ENCODE peak calls at places on chromosomes 7 and 10, in seven cellular contexts. One of them, this sample, is unnamed.
A peak's percentile ranks its signal among the peaks of the same experiment; 100 is the strongest.

GRCh38 chr7:2980406-2981102 is 63.1 kb downstream of the CARD11 start:
- DNase-seq in GM12865: no peak
- DNase-seq in prostate gland: no peak
- DNase-seq in brain microvascular endothelial cell: no peak
- DNase-seq in right lobe of liver: no peak
- DNase-seq in foreskin fibroblast: no peak
- DNase-seq in esophagus squamous epithelium: no peak
- DNase-seq in this sample: no peak

GRCh38 chr10:72340911-72341310 is 13.8 kb downstream of the DNAJB12 start:
- DNase-seq in GM12865: no peak
- DNase-seq in prostate gland: no peak
- DNase-seq in foreskin fibroblast: no peak
- DNase-seq in right lobe of liver: no peak
- DNase-seq in esophagus squamous epithelium: no peak
- DNase-seq in brain microvascular endothelial cell: no peak
- DNase-seq in this sample: no peak

GRCh38 chr7:26131056-26131589 is 20.9 kb upstream of the NFE2L3 start:
- DNase-seq in prostate gland: no peak
- DNase-seq in right lobe of liver: no peak
- DNase-seq in GM12865: no peak
- DNase-seq in esophagus squamous epithelium: no peak
- DNase-seq in brain microvascular endothelial cell: no peak
- DNase-seq in foreskin fibroblast: no peak
- DNase-seq in this sample: no peak

GRCh38 chr10:74556072-74556705 is 270.2 kb upstream of the KAT6B start:
- DNase-seq in prostate gland: no peak
- DNase-seq in esophagus squamous epithelium: no peak
- DNase-seq in right lobe of liver: no peak
- DNase-seq in brain microvascular endothelial cell: no peak
- DNase-seq in foreskin fibroblast: no peak
- DNase-seq in GM12865: no peak
- DNase-seq in this sample: no peak

GRCh38 chr7:155584261-155584660 is 37.9 kb upstream of the CNPY1 start:
- DNase-seq in esophagus squamous epithelium: no peak
- DNase-seq in prostate gland: no peak
- DNase-seq in GM12865: no peak
- DNase-seq in right lobe of liver: no peak
- DNase-seq in brain microvascular endothelial cell: no peak
- DNase-seq in foreskin fibroblast: no peak
- DNase-seq in this sample: no peak

GRCh38 chr10:14500172-14500765 is 169.5 kb upstream of the FRMD4A start:
- DNase-seq in right lobe of liver: no peak
- DNase-seq in GM12865: no peak
- DNase-seq in prostate gland: no peak
- DNase-seq in brain microvascular endothelial cell: no peak
- DNase-seq in foreskin fibroblast: no peak
- DNase-seq in esophagus squamous epithelium: no peak
- DNase-seq in this sample: no peak

GRCh38 chr7:106021211-106022067 is 58.4 kb downstream of the CDHR3 start:
- DNase-seq in foreskin fibroblast: no peak
- DNase-seq in right lobe of liver: no peak
- DNase-seq in brain microvascular endothelial cell: no peak
- DNase-seq in esophagus squamous epithelium: no peak
- DNase-seq in prostate gland: no peak
- DNase-seq in GM12865: no peak
- DNase-seq in this sample: no peak

GRCh38 chr10:8146650-8147049 is 92.2 kb downstream of the GATA3 start:
- DNase-seq in esophagus squamous epithelium: no peak
- DNase-seq in GM12865: no peak
- DNase-seq in right lobe of liver: no peak
- DNase-seq in brain microvascular endothelial cell: no peak
- DNase-seq in prostate gland: no peak
- DNase-seq in foreskin fibroblast: no peak
- DNase-seq in this sample: no peak

GRCh38 chr10:72904806-72905205 is 11.3 kb downstream of the OIT3 start:
- DNase-seq in prostate gland: no peak
- DNase-seq in brain microvascular endothelial cell: no peak
- DNase-seq in right lobe of liver: no peak
- DNase-seq in esophagus squamous epithelium: no peak
- DNase-seq in foreskin fibroblast: no peak
- DNase-seq in GM12865: peak; percentile 38
- DNase-seq in this sample: no peak

GRCh38 chr7:55387062-55387965 is 22.2 kb downstream of the LANCL2 start:
- DNase-seq in right lobe of liver: no peak
- DNase-seq in foreskin fibroblast: no peak
- DNase-seq in esophagus squamous epithelium: no peak
- DNase-seq in prostate gland: no peak
- DNase-seq in brain microvascular endothelial cell: no peak
- DNase-seq in GM12865: peak; percentile 22
- DNase-seq in this sample: peak; percentile 46

GRCh38 chr7:101690061-101690460 is 61.0 kb upstream of the MYL10 start:
- DNase-seq in foreskin fibroblast: peak; percentile 51
- DNase-seq in esophagus squamous epithelium: no peak
- DNase-seq in right lobe of liver: no peak
- DNase-seq in GM12865: no peak
- DNase-seq in prostate gland: no peak
- DNase-seq in brain microvascular endothelial cell: no peak
- DNase-seq in this sample: no peak

GRCh38 chr7:130901209-130901783 is 167.3 kb upstream of the KLF14 start:
- DNase-seq in foreskin fibroblast: peak; percentile 94
- DNase-seq in right lobe of liver: peak; percentile 89
- DNase-seq in brain microvascular endothelial cell: peak; percentile 96
- DNase-seq in GM12865: no peak
- DNase-seq in prostate gland: peak; percentile 76
- DNase-seq in esophagus squamous epithelium: no peak
- DNase-seq in this sample: no peak

GRCh38 chr10:125788156-125789034 is 12.8 kb upstream of the MMP21 start:
- DNase-seq in GM12865: peak; percentile 13
- DNase-seq in foreskin fibroblast: no peak
- DNase-seq in prostate gland: no peak
- DNase-seq in brain microvascular endothelial cell: no peak
- DNase-seq in esophagus squamous epithelium: no peak
- DNase-seq in right lobe of liver: no peak
- DNase-seq in this sample: no peak

GRCh38 chr10:75632750-75633462 is 201.5 kb downstream of the LRMDA start:
- DNase-seq in GM12865: no peak
- DNase-seq in brain microvascular endothelial cell: no peak
- DNase-seq in foreskin fibroblast: no peak
- DNase-seq in right lobe of liver: no peak
- DNase-seq in esophagus squamous epithelium: no peak
- DNase-seq in prostate gland: no peak
- DNase-seq in this sample: no peak

GRCh38 chr7:1852781-1853618 is 182.9 kb downstream of the ELFN1 start:
- DNase-seq in foreskin fibroblast: no peak
- DNase-seq in prostate gland: no peak
- DNase-seq in GM12865: no peak
- DNase-seq in right lobe of liver: peak; percentile 37
- DNase-seq in esophagus squamous epithelium: no peak
- DNase-seq in brain microvascular endothelial cell: no peak
- DNase-seq in this sample: no peak

GRCh38 chr10:5465976-5466450 is 33.4 kb downstream of the CALML5 start:
- DNase-seq in foreskin fibroblast: no peak
- DNase-seq in right lobe of liver: no peak
- DNase-seq in brain microvascular endothelial cell: no peak
- DNase-seq in GM12865: no peak
- DNase-seq in prostate gland: no peak
- DNase-seq in esophagus squamous epithelium: no peak
- DNase-seq in this sample: no peak

GRCh38 chr10:132814469-132814856 is 28.5 kb upstream of the NKX6-2 start:
- DNase-seq in right lobe of liver: no peak
- DNase-seq in brain microvascular endothelial cell: no peak
- DNase-seq in esophagus squamous epithelium: no peak
- DNase-seq in prostate gland: no peak
- DNase-seq in foreskin fibroblast: no peak
- DNase-seq in GM12865: no peak
- DNase-seq in this sample: no peak

GRCh38 chr7:23472974-23473847 is 2.9 kb upstream of the IGF2BP3 start:
- DNase-seq in foreskin fibroblast: no peak
- DNase-seq in prostate gland: no peak
- DNase-seq in right lobe of liver: no peak
- DNase-seq in GM12865: no peak
- DNase-seq in esophagus squamous epithelium: no peak
- DNase-seq in brain microvascular endothelial cell: no peak
- DNase-seq in this sample: peak; percentile 24

GRCh38 chr7:74083117-74083876 is at the start of gene LIMK1:
- DNase-seq in prostate gland: peak; percentile 74
- DNase-seq in esophagus squamous epithelium: no peak
- DNase-seq in right lobe of liver: peak; percentile 82
- DNase-seq in GM12865: peak; percentile 87
- DNase-seq in brain microvascular endothelial cell: peak; percentile 47
- DNase-seq in foreskin fibroblast: peak; percentile 74
- DNase-seq in this sample: peak; percentile 66

GRCh38 chr10:89644967-89645741 is at the start of gene PANK1:
- DNase-seq in right lobe of liver: peak; percentile 83
- DNase-seq in esophagus squamous epithelium: peak; percentile 37
- DNase-seq in brain microvascular endothelial cell: peak; percentile 76
- DNase-seq in foreskin fibroblast: peak; percentile 74
- DNase-seq in GM12865: peak; percentile 87
- DNase-seq in prostate gland: peak; percentile 88
- DNase-seq in this sample: peak; percentile 58

GRCh38 chr7:134421998-134422397 is 36.9 kb downstream of the AKR1B1 start:
- DNase-seq in prostate gland: no peak
- DNase-seq in right lobe of liver: no peak
- DNase-seq in foreskin fibroblast: no peak
- DNase-seq in GM12865: no peak
- DNase-seq in brain microvascular endothelial cell: no peak
- DNase-seq in esophagus squamous epithelium: no peak
- DNase-seq in this sample: no peak

GRCh38 chr10:100826661-100826982 is 81.2 kb downstream of the PAX2 start:
- DNase-seq in foreskin fibroblast: no peak
- DNase-seq in brain microvascular endothelial cell: no peak
- DNase-seq in GM12865: no peak
- DNase-seq in right lobe of liver: peak; percentile 37
- DNase-seq in esophagus squamous epithelium: no peak
- DNase-seq in prostate gland: no peak
- DNase-seq in this sample: no peak

GRCh38 chr7:92781117-92781720 is 55.2 kb downstream of the CDK6 start:
- DNase-seq in brain microvascular endothelial cell: no peak
- DNase-seq in esophagus squamous epithelium: no peak
- DNase-seq in right lobe of liver: peak; percentile 80
- DNase-seq in prostate gland: no peak
- DNase-seq in foreskin fibroblast: no peak
- DNase-seq in GM12865: no peak
- DNase-seq in this sample: no peak

GRCh38 chr7:104264281-104264680 is 56.5 kb upstream of the ORC5 start:
- DNase-seq in GM12865: no peak
- DNase-seq in right lobe of liver: no peak
- DNase-seq in brain microvascular endothelial cell: peak; percentile 48
- DNase-seq in prostate gland: no peak
- DNase-seq in esophagus squamous epithelium: no peak
- DNase-seq in foreskin fibroblast: peak; percentile 41
- DNase-seq in this sample: no peak

GRCh38 chr10:62048919-62049636 is 147.6 kb downstream of the ARID5B start:
- DNase-seq in prostate gland: peak; percentile 85
- DNase-seq in GM12865: peak; percentile 66
- DNase-seq in esophagus squamous epithelium: peak; percentile 25
- DNase-seq in foreskin fibroblast: peak; percentile 99
- DNase-seq in right lobe of liver: peak; percentile 80
- DNase-seq in brain microvascular endothelial cell: peak; percentile 98
- DNase-seq in this sample: no peak

GRCh38 chr10:35783305-35783838 is 141.3 kb upstream of the FZD8 start:
- DNase-seq in brain microvascular endothelial cell: no peak
- DNase-seq in foreskin fibroblast: no peak
- DNase-seq in prostate gland: no peak
- DNase-seq in GM12865: no peak
- DNase-seq in right lobe of liver: no peak
- DNase-seq in esophagus squamous epithelium: no peak
- DNase-seq in this sample: no peak

GRCh38 chr10:27744478-27745379 is 890 bp downstream of the MKX start:
- DNase-seq in right lobe of liver: no peak
- DNase-seq in brain microvascular endothelial cell: no peak
- DNase-seq in prostate gland: peak; percentile 6
- DNase-seq in foreskin fibroblast: no peak
- DNase-seq in GM12865: no peak
- DNase-seq in esophagus squamous epithelium: no peak
- DNase-seq in this sample: no peak
- H3K4me3 ChIP-seq in right lobe of liver: peak overlapping the region; percentile 50
- H3K4me3 ChIP-seq in brain microvascular endothelial cell: peak overlapping the region; percentile 12
- H3K4me3 ChIP-seq in prostate gland: peak overlapping the region; percentile 47
- H3K4me3 ChIP-seq in foreskin fibroblast: peak overlapping the region; percentile 83
- H3K4me3 ChIP-seq in GM12865: no peak overlapping the region
- H3K4me3 ChIP-seq in esophagus squamous epithelium: peak overlapping the region; percentile 54
- H3K4me3 ChIP-seq in this sample: no peak overlapping the region

GRCh38 chr10:83987216-83987615 is 152.1 kb upstream of the GHITM start:
- DNase-seq in brain microvascular endothelial cell: no peak
- DNase-seq in prostate gland: no peak
- DNase-seq in esophagus squamous epithelium: no peak
- DNase-seq in GM12865: no peak
- DNase-seq in foreskin fibroblast: no peak
- DNase-seq in right lobe of liver: no peak
- DNase-seq in this sample: no peak
- H3K4me3 ChIP-seq in brain microvascular endothelial cell: no peak overlapping the region
- H3K4me3 ChIP-seq in prostate gland: no peak overlapping the region
- H3K4me3 ChIP-seq in esophagus squamous epithelium: no peak overlapping the region
- H3K4me3 ChIP-seq in GM12865: no peak overlapping the region
- H3K4me3 ChIP-seq in foreskin fibroblast: no peak overlapping the region
- H3K4me3 ChIP-seq in right lobe of liver: no peak overlapping the region
- H3K4me3 ChIP-seq in this sample: no peak overlapping the region

DNA sequence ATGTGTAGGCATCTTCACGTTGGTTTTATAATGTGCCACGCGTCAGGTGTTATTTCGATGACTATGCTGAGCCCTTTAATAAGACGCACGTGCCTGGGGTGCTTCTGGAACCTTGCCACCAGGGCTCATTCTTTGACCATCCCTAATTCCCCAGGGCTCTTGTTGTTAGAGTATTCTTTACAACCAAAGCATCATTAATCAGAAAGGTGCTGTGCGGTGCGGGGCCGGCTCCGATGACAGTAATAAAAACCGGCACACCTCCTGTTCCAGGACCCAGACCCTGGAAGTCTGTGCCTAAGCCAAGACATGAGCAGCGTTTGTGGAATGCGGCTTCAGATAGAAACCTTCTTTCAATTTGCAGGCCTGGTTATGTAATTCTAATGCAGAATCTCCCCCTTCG is 58.4 kb downstream of the MGMT start:
- DNase-seq in right lobe of liver: peak; percentile 22
- DNase-seq in foreskin fibroblast: peak; percentile 12
- DNase-seq in esophagus squamous epithelium: no peak
- DNase-seq in prostate gland: no peak
- DNase-seq in GM12865: no peak
- DNase-seq in brain microvascular endothelial cell: peak; percentile 24
- DNase-seq in this sample: no peak
- H3K4me3 ChIP-seq in right lobe of liver: no peak overlapping the region
- H3K4me3 ChIP-seq in foreskin fibroblast: no peak overlapping the region
- H3K4me3 ChIP-seq in esophagus squamous epithelium: no peak overlapping the region
- H3K4me3 ChIP-seq in prostate gland: no peak overlapping the region
- H3K4me3 ChIP-seq in GM12865: no peak overlapping the region
- H3K4me3 ChIP-seq in brain microvascular endothelial cell: no peak overlapping the region
- H3K4me3 ChIP-seq in this sample: no peak overlapping the region

DNA sequence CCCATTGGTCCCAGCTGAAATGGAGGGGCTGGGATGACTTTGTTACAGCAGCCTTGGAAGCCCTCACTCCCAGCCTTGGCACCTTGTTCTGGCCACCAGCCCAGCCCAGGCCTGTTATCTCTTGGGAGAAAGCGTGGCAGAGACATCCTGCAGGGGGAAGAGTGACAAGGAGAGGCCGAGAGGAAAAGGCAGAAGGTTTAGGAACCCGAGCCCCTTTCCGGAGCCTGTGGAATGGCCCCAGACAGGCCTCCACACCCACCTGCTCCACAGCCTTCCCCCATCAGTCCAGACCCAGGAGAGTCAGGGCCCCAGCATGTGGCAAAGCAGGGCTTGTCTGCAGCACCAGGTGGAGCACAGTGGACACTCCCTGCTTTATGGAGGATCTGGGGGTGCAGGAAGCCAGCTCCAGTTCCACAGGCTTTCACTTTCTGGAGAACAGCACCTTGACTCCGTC is 24.1 kb upstream of the TRIM8 start:
- DNase-seq in right lobe of liver: no peak
- DNase-seq in brain microvascular endothelial cell: no peak
- DNase-seq in esophagus squamous epithelium: no peak
- DNase-seq in foreskin fibroblast: no peak
- DNase-seq in prostate gland: no peak
- DNase-seq in GM12865: no peak
- DNase-seq in this sample: no peak
- H3K4me3 ChIP-seq in right lobe of liver: no peak overlapping the region
- H3K4me3 ChIP-seq in brain microvascular endothelial cell: no peak overlapping the region
- H3K4me3 ChIP-seq in esophagus squamous epithelium: no peak overlapping the region
- H3K4me3 ChIP-seq in foreskin fibroblast: no peak overlapping the region
- H3K4me3 ChIP-seq in prostate gland: no peak overlapping the region
- H3K4me3 ChIP-seq in GM12865: no peak overlapping the region
- H3K4me3 ChIP-seq in this sample: no peak overlapping the region